ENCODE peak calls at places on chromosomes 13 and 19, in six cellular contexts. W is adrenal gland; P is colonic mucosa; E is stimulated activated CD4-positive, alpha-beta T cell treated with anti-CD3 and anti-CD28 coated beads, Interleukin-1b, Interleukin-23, amount 100 ng/mL, for 1 hour; S is Ammon's horn; O is NCI-H524 treated with DMSO at 0.1 percent for 48 hours. A is an unnamed sample.

GRCh38 chr13:102779426-102780159 is 6.0 kb upstream of the TEX30 start:
- DNase-seq in W (no peak), P (no peak), E (no peak), S (no peak), O (no peak), A (peak)

GRCh38 chr13:32735859-32736258 is 149.6 kb downstream of the PDS5B start:
- DNase-seq in W (no peak), P (no peak), E (no peak), S (no peak), O (no peak), A (no peak)

GRCh38 chr19:10701955-10702307 is 692 bp downstream of the QTRT1 start:
- DNase-seq in W (no peak), P (peak), E (no peak), S (peak), O (peak), A (peak)

GRCh38 chr13:110302986-110303385 is 4.0 kb downstream of the COL4A1 start:
- DNase-seq in W (no peak), P (no peak), E (no peak), S (no peak), O (no peak), A (no peak)

GRCh38 chr13:113943821-113944565 is 29.9 kb downstream of the C13orf46 start:
- DNase-seq in W (no peak), P (no peak), E (no peak), S (no peak), O (no peak), A (no peak)

GRCh38 chr13:109088528-109088927 is 459.1 kb downstream of the MYO16 start:
- DNase-seq in W (no peak), P (no peak), E (no peak), S (no peak), O (no peak), A (peak)

GRCh38 chr19:51131780-51132680 is 7.3 kb downstream of the SIGLEC9 start:
- DNase-seq in W (peak), P (peak), E (no peak), S (no peak), O (no peak), A (no peak)

GRCh38 chr13:110438776-110439175 is 122.7 kb downstream of the RAB20 start:
- DNase-seq in W (no peak), P (no peak), E (no peak), S (no peak), O (no peak), A (no peak)

GRCh38 chr19:28126499-28126898 is 1086.5 kb downstream of the UQCRFS1 start:
- DNase-seq in W (no peak), P (no peak), E (no peak), S (no peak), O (no peak), A (no peak)

GRCh38 chr13:109400192-109400591 is 386.2 kb downstream of the IRS2 start:
- DNase-seq in W (peak), P (peak), E (no peak), S (peak), O (no peak), A (no peak)

GRCh38 chr19:35272122-35272715 is 3.5 kb downstream of the USF2 start:
- DNase-seq in W (no peak), P (peak), E (no peak), S (peak), O (no peak), A (no peak)

GRCh38 chr19:16772841-16773240 is 53.2 kb downstream of the NWD1 start:
- DNase-seq in W (no peak), P (no peak), E (no peak), S (no peak), O (no peak), A (no peak)

GRCh38 chr19:892243-892996 is 567 bp downstream of the MED16 start:
- DNase-seq in W (no peak), P (no peak), E (no peak), S (no peak), O (no peak), A (no peak)

GRCh38 chr19:5282926-5283325 is 57.7 kb downstream of the PTPRS start:
- DNase-seq in W (no peak), P (peak), E (no peak), S (no peak), O (no peak), A (no peak)

GRCh38 chr19:41927810-41928192 is 448 bp downstream of the ERFL start:
- DNase-seq in W (no peak), P (no peak), E (no peak), S (no peak), O (no peak), A (no peak)

GRCh38 chr19:35977446-35978222 is 17.4 kb upstream of the SDHAF1 start:
- DNase-seq in W (no peak), P (no peak), E (no peak), S (no peak), O (peak), A (peak)

GRCh38 chr19:4638828-4639530 is at the start of gene TNFAIP8L1:
- DNase-seq in W (peak), P (peak), E (peak), S (peak), O (peak), A (peak)

GRCh38 chr13:50198508-50198907 is 183.3 kb downstream of the KCNRG start:
- DNase-seq in W (no peak), P (no peak), E (no peak), S (no peak), O (no peak), A (no peak)

GRCh38 chr13:27442071-27442647 is 8.2 kb downstream of the MTIF3 start:
- DNase-seq in W (no peak), P (peak), E (no peak), S (no peak), O (no peak), A (no peak)

GRCh38 chr19:21256722-21257121 is 72.5 kb downstream of the ZNF708 start:
- DNase-seq in W (peak), P (no peak), E (no peak), S (peak), O (no peak), A (no peak)

A was measured in GM06990.